ENCODE peak calls at places on chromosomes 13 and 19, in six cellular contexts. R is mesenchymal stem cell, L is IMR-90, N is H9, S is H1, T is trophoblast cell. X is an unnamed sample.

GRCh38 chr13:98155475-98156111 is 12.7 kb downstream of the FARP1 start:
- DNase-seq in L (peak; percentile 91), R (peak; percentile 76), T (no peak), S (no peak), N (no peak), X (no peak)

GRCh38 chr19:5961969-5962945 is 15.7 kb downstream of the RANBP3 start:
- DNase-seq in N (no peak), R (peak; percentile 88), L (peak; percentile 66), S (no peak), T (peak; percentile 58), X (no peak)

GRCh38 chr13:74987124-74987690 is 494.8 kb downstream of the TBC1D4 start:
- DNase-seq in R (no peak), S (no peak), T (no peak), L (no peak), N (no peak), X (no peak)

GRCh38 chr13:23450340-23451046 is 17.0 kb upstream of the SACS start:
- DNase-seq in N (no peak), T (no peak), S (no peak), R (no peak), L (no peak), X (no peak)

GRCh38 chr13:99827011-99827410 is 144.6 kb downstream of the ZIC5 start:
- DNase-seq in S (no peak), T (no peak), R (no peak), N (no peak), L (no peak), X (no peak)

GRCh38 chr13:79440958-79441553 is 35.0 kb upstream of the RBM26 start:
- DNase-seq in T (no peak), S (no peak), L (no peak), N (no peak), R (no peak), X (no peak)

GRCh38 chr19:5460748-5461147 is 5.5 kb downstream of the ZNRF4 start:
- DNase-seq in S (no peak), T (no peak), R (no peak), N (no peak), L (no peak), X (no peak)

GRCh38 chr19:30590596-30591229 is 218.5 kb downstream of the ZNF536 start:
- DNase-seq in T (no peak), L (no peak), N (no peak), R (no peak), S (no peak), X (no peak)

GRCh38 chr13:42007844-42008243 is 40.6 kb upstream of the DGKH start:
- DNase-seq in S (no peak), N (no peak), T (no peak), L (peak; percentile 79), R (peak; percentile 6), X (no peak)

GRCh38 chr13:110517505-110518149 is 43.9 kb downstream of the RAB20 start:
- DNase-seq in R (no peak), L (no peak), S (no peak), N (no peak), T (no peak), X (no peak)

GRCh38 chr13:27425918-27426630 is 1.7 kb downstream of the GTF3A start:
- DNase-seq in R (peak; percentile 87), T (peak; percentile 31), L (peak; percentile 69), N (peak; percentile 70), S (peak; percentile 55), X (no peak)
- H3K14ac ChIP-seq in R (no peak overlapping the region), T (no peak overlapping the region), L (no peak overlapping the region), N (no peak overlapping the region), S (no peak overlapping the region), X (no peak overlapping the region)

DNA sequence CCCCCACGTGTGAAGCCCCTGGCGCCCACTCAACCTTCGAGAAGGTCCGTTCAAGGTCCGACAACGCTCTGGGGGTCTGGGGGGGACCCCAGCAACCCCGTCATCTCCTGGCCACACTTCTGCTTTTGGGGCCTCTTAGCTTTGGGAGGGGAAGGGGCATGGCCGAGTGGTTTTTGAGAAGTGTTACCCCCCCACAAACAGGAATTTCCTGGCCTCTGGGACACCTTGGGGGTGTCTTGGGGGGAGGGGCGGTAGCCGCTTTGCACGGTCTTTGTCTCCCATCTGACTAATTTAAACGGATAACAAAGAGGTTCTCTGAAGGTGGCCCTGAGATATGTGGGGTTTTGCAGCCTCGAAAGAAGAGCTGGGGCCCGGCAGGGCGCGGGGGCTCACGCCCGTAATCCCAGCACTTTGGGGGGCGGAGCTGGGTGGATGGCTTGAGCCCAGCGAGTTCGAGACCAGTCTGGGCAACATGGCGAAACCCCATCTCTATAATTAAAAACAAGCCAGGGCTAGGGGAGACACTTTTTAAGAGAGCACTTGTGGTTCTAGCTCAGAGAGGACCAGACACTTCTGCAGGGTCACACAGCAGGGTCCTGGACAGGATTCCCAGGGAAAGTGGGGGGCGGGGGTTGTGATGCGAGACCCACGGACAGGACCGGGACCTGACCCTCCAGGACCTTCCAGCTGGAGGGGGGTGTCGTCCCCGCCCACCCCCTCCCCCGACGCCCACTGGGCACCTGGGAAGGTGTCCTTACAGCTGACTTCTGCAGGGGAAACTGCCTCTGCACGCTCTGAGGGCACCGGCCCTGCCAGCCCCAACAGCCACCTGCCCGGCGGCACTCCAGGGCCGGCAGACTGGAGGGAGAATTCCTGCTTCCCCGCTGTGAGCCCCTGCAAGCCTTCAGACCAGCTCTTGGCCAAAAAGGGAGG is 878 bp downstream of the CNN2 start:
- DNase-seq in S (no peak), N (no peak), T (no peak), R (no peak), L (no peak), X (peak; percentile 57)
- H2BK5ac ChIP-seq in S (peak overlapping the region; percentile 71), N (peak overlapping the region; percentile 82), T (peak overlapping the region; percentile 100), R (peak overlapping the region; percentile 100), L (peak overlapping the region; percentile 81), X (peak overlapping the region; percentile 4)

DNA sequence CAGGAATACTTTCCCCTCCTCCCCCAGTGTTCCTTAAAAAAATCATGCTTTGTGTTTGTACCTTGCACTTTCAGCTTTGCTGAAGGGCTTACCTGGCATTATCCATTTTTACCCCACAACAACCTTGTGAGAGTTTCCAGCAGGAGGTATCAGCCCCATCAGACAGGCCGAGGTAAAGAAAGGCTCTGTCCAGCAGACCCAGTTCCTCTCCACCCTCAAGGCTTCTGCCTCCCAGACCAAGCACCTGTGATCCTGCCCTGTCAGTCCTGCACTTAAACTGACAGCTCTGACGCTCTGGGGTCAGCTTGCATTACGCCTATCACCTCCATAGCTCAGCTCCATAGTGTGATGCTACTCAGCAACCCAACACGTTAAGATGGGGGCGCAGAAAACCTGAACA is 803.1 kb downstream of the UQCRFS1 start:
- DNase-seq in R (no peak), N (no peak), T (no peak), L (no peak), S (no peak), X (no peak)
- H3K14ac ChIP-seq in R (no peak overlapping the region), N (no peak overlapping the region), T (no peak overlapping the region), L (no peak overlapping the region), S (no peak overlapping the region), X (no peak overlapping the region)

GRCh38 chr19:51687791-51688664 is 5.1 kb upstream of the SPACA6 start:
- DNase-seq in R (peak; percentile 88), N (peak; percentile 80), S (peak; percentile 77), T (peak; percentile 70), L (peak; percentile 44), X (no peak)
- H2BK5ac ChIP-seq in R (peak overlapping the region; percentile 20), N (no peak overlapping the region), S (peak overlapping the region; percentile 83), T (peak overlapping the region; percentile 77), L (peak overlapping the region; percentile 92), X (peak overlapping the region; percentile 16)

GRCh38 chr13:83940742-83941141 is 58.5 kb upstream of the SLITRK1 start:
- DNase-seq in N (no peak), S (no peak), T (no peak), L (no peak), R (no peak), X (no peak)

GRCh38 chr13:83943530-83944279 is 61.4 kb upstream of the SLITRK1 start:
- DNase-seq in L (no peak), R (no peak), N (no peak), T (no peak), S (no peak), X (no peak)

GRCh38 chr13:83937579-83937978 is 55.3 kb upstream of the SLITRK1 start:
- DNase-seq in N (no peak), L (no peak), T (no peak), R (no peak), S (no peak), X (no peak)

GRCh38 chr13:83941669-83942335 is 59.5 kb upstream of the SLITRK1 start:
- DNase-seq in L (no peak), T (no peak), N (peak; percentile 88), S (no peak), R (no peak), X (peak; percentile 12)
- H3K14ac ChIP-seq in L (no peak overlapping the region), T (peak overlapping the region; percentile 85), N (no peak overlapping the region), S (no peak overlapping the region), R (no peak overlapping the region), X (no peak overlapping the region)

GRCh38 chr13:93249259-93249917 is 22.8 kb downstream of the GPC6 start:
- DNase-seq in N (no peak), T (no peak), L (peak; percentile 95), R (peak; percentile 91), S (no peak), X (no peak)

GRCh38 chr13:93248627-93249047 is 22.0 kb downstream of the GPC6 start:
- DNase-seq in N (peak; percentile 60), S (no peak), L (peak; percentile 35), T (no peak), R (peak; percentile 71), X (peak; percentile 40)

GRCh38 chr13:93254775-93255174 is 28.2 kb downstream of the GPC6 start:
- DNase-seq in S (no peak), L (no peak), T (no peak), R (no peak), N (no peak), X (no peak)

GRCh38 chr13:93246069-93246468 is 19.5 kb downstream of the GPC6 start:
- DNase-seq in N (no peak), S (no peak), R (no peak), L (no peak), T (no peak), X (no peak)

DNA sequence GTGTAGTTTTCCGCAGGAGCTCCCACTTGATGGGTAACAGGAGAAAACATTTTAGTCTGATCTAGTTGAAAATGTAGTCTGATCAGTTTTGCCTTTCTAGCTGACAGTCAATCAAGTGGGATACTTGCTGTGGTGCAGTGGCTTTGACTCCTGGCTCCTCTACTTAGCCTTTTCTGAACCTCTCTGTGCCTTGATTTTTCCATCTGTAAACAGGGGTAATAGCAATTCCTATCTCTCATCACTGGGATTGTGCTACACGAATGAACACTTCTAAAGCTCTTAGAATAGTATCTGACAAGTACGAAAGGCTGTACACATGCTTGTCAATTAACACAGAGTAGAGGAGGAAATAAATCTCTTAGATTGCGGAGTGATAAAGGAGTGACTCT is 23.3 kb downstream of the GPC6 start:
- DNase-seq in N (no peak), S (no peak), R (no peak), L (no peak), T (no peak), X (no peak)
- H2BK5ac ChIP-seq in N (no peak overlapping the region), S (no peak overlapping the region), R (peak overlapping the region; percentile 10), L (peak overlapping the region; percentile 97), T (peak overlapping the region; percentile 23), X (no peak overlapping the region)

GRCh38 chr19:8075158-8076086 is 22.9 kb downstream of the CCL25 start:
- DNase-seq in T (peak; percentile 37), S (no peak), R (peak; percentile 13), L (no peak), N (no peak), X (no peak)
- H3K14ac ChIP-seq in T (no peak overlapping the region), S (no peak overlapping the region), R (no peak overlapping the region), L (no peak overlapping the region), N (no peak overlapping the region), X (no peak overlapping the region)

X was measured in neuronal stem cell.